ENCODE peak calls at places on chromosomes 6 and 20, in seven cellular contexts. D is central memory CD4-positive, alpha-beta T cell; U is stimulated activated CD8-positive, alpha-beta memory T cell treated with anti-CD3 and anti-CD28 coated beads, Interleukin-15, amount 100 ng/mL, for 4 hours; Y is Peyer's patch; B is ascending aorta; X is fibroblast of the aortic adventitia; T is natural killer cell treated with Interleukin-12 subunit alpha and Interleukin-12 subunit beta and Interleukin-15 and Interleukin-18, amount 100 ng/mL, for 72 hours. R is an unnamed sample.

GRCh38 chr20:34701405-34702085 is 2.6 kb upstream of the TP53INP2 start:
- DNase-seq in D (no peak), U (no peak), Y (no peak), B (no peak), X (no peak), T (no peak), R (no peak)

GRCh38 chr6:46655803-46656202 is 3.0 kb downstream of the SLC25A27 start:
- DNase-seq in D (no peak), U (no peak), Y (no peak), B (no peak), X (no peak), T (no peak), R (no peak)

GRCh38 chr20:10524643-10525042 is 89.5 kb downstream of the SLX4IP start:
- DNase-seq in D (no peak), U (no peak), Y (no peak), B (no peak), X (peak; percentile 52), T (no peak), R (no peak)

GRCh38 chr6:28825732-28826293 is 98.0 kb downstream of the TRIM27 start:
- DNase-seq in D (no peak), U (no peak), Y (no peak), B (no peak), X (no peak), T (no peak), R (no peak)

GRCh38 chr6:90072501-90072900 is 178.2 kb downstream of the GJA10 start:
- DNase-seq in D (no peak), U (no peak), Y (no peak), B (no peak), X (no peak), T (no peak), R (no peak)

GRCh38 chr6:99711302-99711701 is 104.7 kb downstream of the PRDM13 start:
- DNase-seq in D (no peak), U (no peak), Y (no peak), B (no peak), X (no peak), T (no peak), R (no peak)

GRCh38 chr6:168238159-168238887 is 81.3 kb downstream of the DACT2 start:
- DNase-seq in D (no peak), U (no peak), Y (no peak), B (no peak), X (no peak), T (no peak), R (no peak)

GRCh38 chr6:89209457-89209856 is 7.7 kb downstream of the GABRR1 start:
- DNase-seq in D (no peak), U (no peak), Y (no peak), B (no peak), X (no peak), T (no peak), R (no peak)

GRCh38 chr20:31870703-31871601 is 518 bp downstream of the TTLL9 start:
- DNase-seq in D (no peak), U (no peak), Y (peak; percentile 66), B (no peak), X (no peak), T (no peak), R (no peak)

GRCh38 chr6:168121308-168121665 is 42.3 kb upstream of the FRMD1 start:
- DNase-seq in D (no peak), U (no peak), Y (no peak), B (no peak), X (no peak), T (no peak), R (no peak)

GRCh38 chr6:33583591-33584155 is 3.6 kb upstream of the BAK1 start:
- DNase-seq in D (no peak), U (no peak), Y (no peak), B (no peak), X (no peak), T (no peak), R (no peak)

GRCh38 chr6:1739220-1739619 is 129.5 kb downstream of the FOXC1 start:
- DNase-seq in D (no peak), U (no peak), Y (no peak), B (no peak), X (no peak), T (no peak), R (no peak)

GRCh38 chr6:15023448-15023847 is 222.4 kb upstream of the JARID2 start:
- DNase-seq in D (no peak), U (no peak), Y (no peak), B (no peak), X (no peak), T (peak; percentile 91), R (no peak)

GRCh38 chr6:42260972-42261371 is 43.3 kb upstream of the MRPS10 start:
- DNase-seq in D (peak; percentile 17), U (no peak), Y (peak; percentile 65), B (no peak), X (no peak), T (no peak), R (no peak)

GRCh38 chr6:167795874-167796667 is 30.6 kb upstream of the AFDN start:
- DNase-seq in D (no peak), U (no peak), Y (peak; percentile 78), B (no peak), X (no peak), T (no peak), R (no peak)

GRCh38 chr6:133947302-133947900 is 5.6 kb upstream of the TBPL1 start:
- DNase-seq in D (no peak), U (no peak), Y (no peak), B (no peak), X (no peak), T (no peak), R (no peak)